ENCODE peak calls at places on chromosome 4, in five cellular contexts. One of them, this sample, is unnamed.

GRCh38 chr4:89077806-89078205 is 20.8 kb upstream of the FAM13A start:
- DNase-seq in H1: no peak
- DNase-seq in GM12878: no peak
- DNase-seq in K562: no peak
- DNase-seq in HepG2: no peak
- DNase-seq in this sample: no peak

GRCh38 chr4:141851246-141851891 is 215.0 kb downstream of the IL15 start:
- DNase-seq in H1: no peak
- DNase-seq in GM12878: no peak
- DNase-seq in K562: no peak
- DNase-seq in HepG2: no peak
- DNase-seq in this sample: no peak

GRCh38 chr4:21013501-21013900 is 313.2 kb downstream of the PACRGL start:
- DNase-seq in H1: no peak
- DNase-seq in GM12878: no peak
- DNase-seq in K562: no peak
- DNase-seq in HepG2: no peak
- DNase-seq in this sample: no peak

GRCh38 chr4:3640587-3640962 is 108.4 kb upstream of the LRPAP1 start:
- DNase-seq in H1: no peak
- DNase-seq in GM12878: no peak
- DNase-seq in K562: peak; percentile 25
- DNase-seq in HepG2: no peak
- DNase-seq in this sample: no peak

GRCh38 chr4:31104033-31104432 is 383.9 kb downstream of the PCDH7 start:
- DNase-seq in H1: no peak
- DNase-seq in GM12878: no peak
- DNase-seq in K562: no peak
- DNase-seq in HepG2: no peak
- DNase-seq in this sample: no peak

GRCh38 chr4:12265554-12265953 is 836.9 kb upstream of the HS3ST1 start:
- DNase-seq in H1: no peak
- DNase-seq in GM12878: no peak
- DNase-seq in K562: no peak
- DNase-seq in HepG2: no peak
- DNase-seq in this sample: no peak

GRCh38 chr4:123484291-123484926 is 87.8 kb downstream of the SPRY1 start:
- DNase-seq in H1: no peak
- DNase-seq in GM12878: no peak
- DNase-seq in K562: no peak
- DNase-seq in HepG2: peak; percentile 51
- DNase-seq in this sample: no peak

GRCh38 chr4:146245246-146245645 is 30.9 kb downstream of the REELD1 start:
- DNase-seq in H1: no peak
- DNase-seq in GM12878: no peak
- DNase-seq in K562: no peak
- DNase-seq in HepG2: no peak
- DNase-seq in this sample: no peak

GRCh38 chr4:176547005-176547404 is 227.2 kb downstream of the SPCS3 start:
- DNase-seq in H1: no peak
- DNase-seq in GM12878: no peak
- DNase-seq in K562: no peak
- DNase-seq in HepG2: no peak
- DNase-seq in this sample: no peak

GRCh38 chr4:103482893-103483292 is 236.9 kb downstream of the TACR3 start:
- DNase-seq in H1: no peak
- DNase-seq in GM12878: no peak
- DNase-seq in K562: no peak
- DNase-seq in HepG2: no peak
- DNase-seq in this sample: no peak

GRCh38 chr4:149896428-149896827 is 80.8 kb upstream of the IQCM start:
- DNase-seq in H1: no peak
- DNase-seq in GM12878: no peak
- DNase-seq in K562: no peak
- DNase-seq in HepG2: no peak
- DNase-seq in this sample: peak; percentile 40

GRCh38 chr4:82823062-82823461 is 24.5 kb upstream of the SCD5 start:
- DNase-seq in H1: no peak
- DNase-seq in GM12878: no peak
- DNase-seq in K562: no peak
- DNase-seq in HepG2: no peak
- DNase-seq in this sample: no peak

GRCh38 chr4:68951078-68951805 is at the start of gene UGT2A3:
- DNase-seq in H1: no peak
- DNase-seq in GM12878: peak; percentile 23
- DNase-seq in K562: no peak
- DNase-seq in HepG2: peak; percentile 99
- DNase-seq in this sample: peak; percentile 41

GRCh38 chr4:1183985-1184773 is 11.8 kb upstream of the SPON2 start:
- DNase-seq in H1: no peak
- DNase-seq in GM12878: peak; percentile 64
- DNase-seq in K562: no peak
- DNase-seq in HepG2: no peak
- DNase-seq in this sample: no peak

GRCh38 chr4:125283702-125284279 is 31.0 kb upstream of the FAT4 start:
- DNase-seq in H1: no peak
- DNase-seq in GM12878: no peak
- DNase-seq in K562: peak; percentile 8
- DNase-seq in HepG2: peak; percentile 4
- DNase-seq in this sample: peak; percentile 36

GRCh38 chr4:113325876-113326615 is 276.6 kb downstream of the ANK2 start:
- DNase-seq in H1: no peak
- DNase-seq in GM12878: no peak
- DNase-seq in K562: no peak
- DNase-seq in HepG2: no peak
- DNase-seq in this sample: no peak

GRCh38 chr4:75490155-75490554 is 24.0 kb downstream of the RCHY1 start:
- DNase-seq in H1: no peak
- DNase-seq in GM12878: no peak
- DNase-seq in K562: no peak
- DNase-seq in HepG2: no peak
- DNase-seq in this sample: peak; percentile 29

GRCh38 chr4:52968241-52968640 is 106.1 kb downstream of the RASL11B start:
- DNase-seq in H1: no peak
- DNase-seq in GM12878: no peak
- DNase-seq in K562: no peak
- DNase-seq in HepG2: no peak
- DNase-seq in this sample: no peak

GRCh38 chr4:112270643-112271484 is 14.8 kb downstream of the TIFA start:
- DNase-seq in H1: no peak
- DNase-seq in GM12878: no peak
- DNase-seq in K562: no peak
- DNase-seq in HepG2: no peak
- DNase-seq in this sample: no peak

GRCh38 chr4:155403886-155404285 is 27.1 kb upstream of the MAP9 start:
- DNase-seq in H1: no peak
- DNase-seq in GM12878: no peak
- DNase-seq in K562: no peak
- DNase-seq in HepG2: no peak
- DNase-seq in this sample: peak; percentile 56

GRCh38 chr4:22482250-22483127 is 33.4 kb downstream of the ADGRA3 start:
- DNase-seq in H1: no peak
- DNase-seq in GM12878: no peak
- DNase-seq in K562: no peak
- DNase-seq in HepG2: no peak
- DNase-seq in this sample: no peak

GRCh38 chr4:173461170-173461569 is 62.3 kb upstream of the SCRG1 start:
- DNase-seq in H1: no peak
- DNase-seq in GM12878: no peak
- DNase-seq in K562: no peak
- DNase-seq in HepG2: no peak
- DNase-seq in this sample: no peak

GRCh38 chr4:54268151-54268550 is 39.1 kb downstream of the PDGFRA start:
- DNase-seq in H1: no peak
- DNase-seq in GM12878: no peak
- DNase-seq in K562: no peak
- DNase-seq in HepG2: no peak
- DNase-seq in this sample: no peak

GRCh38 chr4:81913427-81913878 is 441.7 kb upstream of the RASGEF1B start:
- DNase-seq in H1: peak; percentile 54
- DNase-seq in GM12878: no peak
- DNase-seq in K562: peak; percentile 78
- DNase-seq in HepG2: peak; percentile 48
- DNase-seq in this sample: peak; percentile 94

GRCh38 chr4:29304595-29304994 is 1415.6 kb upstream of the PCDH7 start:
- DNase-seq in H1: no peak
- DNase-seq in GM12878: no peak
- DNase-seq in K562: no peak
- DNase-seq in HepG2: no peak
- DNase-seq in this sample: no peak

GRCh38 chr4:184395451-184395917 is 78.9 kb downstream of the IRF2 start:
- DNase-seq in H1: no peak
- DNase-seq in GM12878: no peak
- DNase-seq in K562: no peak
- DNase-seq in HepG2: no peak
- DNase-seq in this sample: no peak

GRCh38 chr4:7820031-7820825 is 119.4 kb downstream of the AFAP1 start:
- DNase-seq in H1: no peak
- DNase-seq in GM12878: no peak
- DNase-seq in K562: no peak
- DNase-seq in HepG2: no peak
- DNase-seq in this sample: no peak

GRCh38 chr4:7822858-7823257 is 116.8 kb downstream of the AFAP1 start:
- DNase-seq in H1: no peak
- DNase-seq in GM12878: no peak
- DNase-seq in K562: no peak
- DNase-seq in HepG2: no peak
- DNase-seq in this sample: no peak

GRCh38 chr4:7819446-7819845 is 120.2 kb downstream of the AFAP1 start:
- DNase-seq in H1: no peak
- DNase-seq in GM12878: no peak
- DNase-seq in K562: no peak
- DNase-seq in HepG2: no peak
- DNase-seq in this sample: no peak

GRCh38 chr4:7823416-7823824 is 116.2 kb downstream of the AFAP1 start:
- DNase-seq in H1: no peak
- DNase-seq in GM12878: no peak
- DNase-seq in K562: no peak
- DNase-seq in HepG2: peak; percentile 66
- DNase-seq in this sample: no peak

GRCh38 chr4:7821245-7822165 is 118.2 kb downstream of the AFAP1 start:
- DNase-seq in H1: no peak
- DNase-seq in GM12878: no peak
- DNase-seq in K562: no peak
- DNase-seq in HepG2: no peak
- DNase-seq in this sample: no peak
- TF ChIP-seq CREB1 in H1: no peak
- TF ChIP-seq CREB1 in GM12878: no peak
- TF ChIP-seq CREB1 in K562: no peak
- TF ChIP-seq CREB1 in HepG2: no peak
- TF ChIP-seq CREB1 in this sample: no peak

GRCh38 chr4:108160741-108161352 is 7.9 kb downstream of the LEF1 start:
- DNase-seq in H1: no peak
- DNase-seq in GM12878: no peak
- DNase-seq in K562: no peak
- DNase-seq in HepG2: no peak
- DNase-seq in this sample: peak; percentile 70
- H3K79me2 ChIP-seq in H1: no peaks in the 10 kb centered on the region
- H3K79me2 ChIP-seq in GM12878: no peaks in the 10 kb centered on the region
- H3K79me2 ChIP-seq in K562: peaks cover 13% of the 10 kb centered on the region
- H3K79me2 ChIP-seq in HepG2: no peaks in the 10 kb centered on the region
- H3K79me2 ChIP-seq in this sample: no peaks in the 10 kb centered on the region

GRCh38 chr4:95637047-95637600 is 88.4 kb upstream of the UNC5C start:
- DNase-seq in H1: no peak
- DNase-seq in GM12878: no peak
- DNase-seq in K562: no peak
- DNase-seq in HepG2: no peak
- DNase-seq in this sample: peak; percentile 79
- TF ChIP-seq CREB1 in H1: no peak
- TF ChIP-seq CREB1 in GM12878: no peak
- TF ChIP-seq CREB1 in K562: no peak
- TF ChIP-seq CREB1 in HepG2: no peak
- TF ChIP-seq CREB1 in this sample: no peak

DNA sequence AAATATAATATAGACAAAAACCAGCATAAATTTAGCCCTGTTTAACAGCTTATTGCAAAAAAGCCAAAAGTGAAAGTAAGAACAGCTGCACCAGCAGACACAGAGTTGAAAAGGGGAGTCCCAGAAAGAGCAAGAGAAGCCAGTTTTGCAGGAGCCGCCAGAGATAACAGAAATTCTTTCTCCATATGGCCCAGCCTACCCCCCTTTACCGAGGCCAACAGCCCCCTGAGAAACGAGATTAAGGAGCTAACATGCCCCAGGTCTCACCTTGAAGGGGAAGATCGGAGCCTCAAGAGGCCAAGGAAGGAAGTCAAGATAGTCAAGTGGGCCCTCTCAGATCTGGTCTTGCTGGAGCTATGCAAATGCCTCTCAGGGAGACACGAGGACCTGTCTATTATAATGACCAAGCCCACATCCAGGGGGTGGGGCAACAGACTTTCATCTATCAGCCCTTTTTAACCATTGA is 4.8 kb downstream of the ACOX3 start:
- DNase-seq in H1: no peak
- DNase-seq in GM12878: peak; percentile 62
- DNase-seq in K562: no peak
- DNase-seq in HepG2: no peak
- DNase-seq in this sample: peak; percentile 18
- H3K79me2 ChIP-seq in H1: peaks cover 3% of the 10 kb centered on the region
- H3K79me2 ChIP-seq in GM12878: peaks cover 35% of the 10 kb centered on the region
- H3K79me2 ChIP-seq in K562: peaks cover 45% of the 10 kb centered on the region
- H3K79me2 ChIP-seq in HepG2: peaks cover 15% of the 10 kb centered on the region
- H3K79me2 ChIP-seq in this sample: peaks cover 9% of the 10 kb centered on the region

GRCh38 chr4:80788798-80789197 is 241.7 kb upstream of the BMP3 start:
- DNase-seq in H1: no peak
- DNase-seq in GM12878: no peak
- DNase-seq in K562: no peak
- DNase-seq in HepG2: no peak
- DNase-seq in this sample: no peak
- TF ChIP-seq CREB1 in H1: no peak
- TF ChIP-seq CREB1 in GM12878: no peak
- TF ChIP-seq CREB1 in K562: no peak
- TF ChIP-seq CREB1 in HepG2: no peak
- TF ChIP-seq CREB1 in this sample: no peak

This sample was measured in GM23338.